ENCODE peak calls at places on chromosomes 13 and 19, in nine cellular contexts. K is omental fat pad; V is ascending aorta; B is NCI-H69; D is esophagus squamous epithelium; F is GM04504; I is stimulated activated CD4-positive, alpha-beta T cell treated with anti-CD3 and anti-CD28 coated beads, TNF-alpha, amount 100 ng/mL, for 48 hours; Q is germinal center; C is activated CD8-positive, alpha-beta memory T cell treated with anti-CD3 and anti-CD28 coated beads for 24 hours. A is an unnamed sample.

GRCh38 chr13:108306768-108307332 is 37.3 kb downstream of the TNFSF13B start:
- DNase-seq in Q (no peak), V (no peak), K (no peak), B (no peak), D (no peak), I (no peak), C (no peak), F (no peak), A (no peak)

GRCh38 chr13:75485286-75486062 is 3.5 kb upstream of the TBC1D4 start:
- DNase-seq in F (no peak), I (no peak), K (no peak), Q (no peak), C (no peak), B (no peak), D (no peak), V (no peak), A (no peak)

GRCh38 chr13:35876601-35877000 is 254.6 kb downstream of the DCLK1 start:
- DNase-seq in F (no peak), I (no peak), D (no peak), K (no peak), Q (no peak), C (no peak), B (peak), V (no peak), A (no peak)

GRCh38 chr13:59269476-59269875 is 894.3 kb downstream of the DIAPH3 start:
- DNase-seq in C (no peak), I (no peak), F (no peak), D (no peak), B (no peak), K (no peak), V (no peak), Q (no peak), A (no peak)

GRCh38 chr13:92649140-92649813 is 577.3 kb upstream of the GPC6 start:
- DNase-seq in Q (no peak), K (no peak), B (peak), F (no peak), D (no peak), V (no peak), I (no peak), C (no peak), A (no peak)

GRCh38 chr13:114067886-114068722 is 64.3 kb downstream of the RASA3 start:
- DNase-seq in K (no peak), Q (peak), F (no peak), V (no peak), D (no peak), B (no peak), C (peak), I (no peak), A (no peak)

GRCh38 chr13:28955264-28955966 is 135.3 kb downstream of the MTUS2 start:
- DNase-seq in I (no peak), B (no peak), F (no peak), K (no peak), C (no peak), D (no peak), Q (no peak), V (no peak), A (no peak)

GRCh38 chr13:50320297-50320862 is 305.1 kb downstream of the KCNRG start:
- DNase-seq in I (no peak), K (no peak), B (peak), F (peak), Q (no peak), V (no peak), C (no peak), D (no peak), A (no peak)

GRCh38 chr19:12581100-12581499 is 29.5 kb downstream of the ZNF490 start:
- DNase-seq in K (no peak), C (no peak), I (no peak), V (no peak), D (no peak), B (no peak), Q (no peak), F (no peak), A (no peak)

GRCh38 chr13:47890146-47890814 is 110.8 kb downstream of the SUCLA2 start:
- DNase-seq in B (no peak), F (no peak), V (no peak), I (no peak), Q (no peak), D (no peak), K (no peak), C (no peak), A (no peak)

GRCh38 chr13:113639661-113640262 is 18.2 kb downstream of the ATP4B start:
- DNase-seq in I (no peak), V (no peak), K (no peak), C (peak), Q (no peak), D (no peak), B (no peak), F (no peak), A (no peak)

GRCh38 chr19:3969435-3970312 is 1.2 kb downstream of the DAPK3 start:
- DNase-seq in K (no peak), B (no peak), Q (no peak), C (no peak), V (peak), F (peak), I (no peak), D (no peak), A (no peak)

GRCh38 chr19:11995174-11995573 is 30.3 kb downstream of the ZNF763 start:
- DNase-seq in I (no peak), D (no peak), B (no peak), K (no peak), C (no peak), V (no peak), F (no peak), Q (no peak), A (no peak)

A was measured in anterior cingulate cortex.